ENCODE peak calls at places on chromosomes 11 and 22, in eight cellular contexts. C is activated naive CD4-positive, alpha-beta T cell; L is Jurkat, Clone E6-1; Z is HS-5; R is stimulated activated naive CD8-positive, alpha-beta T cell treated with anti-CD3 and anti-CD28 coated beads, Interleukin-15, Interleukin-2, amounts not matched to agents 100 U/mL and 50 U/mL, for 24 hours; X is mesendoderm; O is effector CD4-positive, alpha-beta T cell; G is neural progenitor cell. J is an unnamed sample.

GRCh38 chr11:115580927-115581680 is 76.9 kb upstream of the CADM1 start:
- DNase-seq in X (peak; percentile 85), G (no peak), R (no peak), O (no peak), L (no peak), C (no peak), Z (no peak), J (peak; percentile 49)

GRCh38 chr11:66607126-66607834 is 9.2 kb upstream of the RBM14 start:
- DNase-seq in X (no peak), O (no peak), L (no peak), Z (peak; percentile 15), R (no peak), G (no peak), C (no peak), J (no peak)

GRCh38 chr11:95625164-95626017 is 164.2 kb downstream of the FAM76B start:
- DNase-seq in Z (no peak), X (no peak), O (no peak), C (no peak), G (no peak), R (no peak), L (no peak), J (no peak)

GRCh38 chr11:7635137-7635536 is 38.2 kb downstream of the CYB5R2 start:
- DNase-seq in L (no peak), C (no peak), X (no peak), O (no peak), G (no peak), Z (no peak), R (no peak), J (no peak)

GRCh38 chr22:35842954-35843353 is 125.3 kb downstream of the APOL5 start:
- DNase-seq in L (no peak), O (no peak), Z (no peak), G (peak; percentile 57), R (no peak), X (peak; percentile 71), C (no peak), J (peak; percentile 45)

GRCh38 chr11:73178681-73179080 is 36.6 kb upstream of the FCHSD2 start:
- DNase-seq in R (no peak), C (no peak), L (no peak), Z (no peak), X (no peak), G (no peak), O (no peak), J (no peak)

GRCh38 chr22:46362934-46363515 is 27.5 kb downstream of the TRMU start:
- DNase-seq in X (no peak), C (no peak), R (no peak), O (no peak), L (no peak), Z (no peak), G (no peak), J (no peak)

GRCh38 chr11:19561011-19561410 is 151.6 kb upstream of the NAV2 start:
- DNase-seq in L (no peak), O (no peak), R (no peak), C (no peak), X (no peak), G (no peak), Z (no peak), J (no peak)

GRCh38 chr11:120179071-120179672 is 31.7 kb upstream of the OAF start:
- DNase-seq in X (no peak), G (no peak), C (no peak), L (no peak), R (no peak), O (no peak), Z (no peak), J (no peak)

GRCh38 chr11:63906585-63906984 is 10.4 kb downstream of the RCOR2 start:
- DNase-seq in L (no peak), Z (no peak), C (peak; percentile 42), O (peak; percentile 55), R (peak; percentile 65), G (peak; percentile 52), X (peak; percentile 43), J (peak; percentile 45)

GRCh38 chr22:38872831-38873248 is 824 bp upstream of the CBX6 start:
- DNase-seq in O (no peak), C (no peak), Z (no peak), G (peak; percentile 75), R (peak; percentile 26), L (no peak), X (peak; percentile 51), J (peak; percentile 70)

GRCh38 chr11:106988151-106988806 is 30.0 kb downstream of the GUCY1A2 start:
- DNase-seq in O (no peak), C (no peak), R (no peak), L (no peak), Z (peak; percentile 87), G (no peak), X (no peak), J (peak; percentile 10)

GRCh38 chr11:48172818-48173609 is 43.6 kb upstream of the OR4B1 start:
- DNase-seq in R (peak; percentile 74), X (peak; percentile 82), O (peak; percentile 45), C (peak; percentile 46), Z (no peak), G (peak; percentile 76), L (peak; percentile 42), J (peak; percentile 72)

GRCh38 chr22:24067587-24068376 is 56.7 kb downstream of the CABIN1 start:
- DNase-seq in Z (no peak), R (no peak), L (no peak), C (no peak), O (no peak), X (no peak), G (no peak), J (no peak)

GRCh38 chr22:24108073-24108472 is 73.2 kb upstream of the SUSD2 start:
- DNase-seq in G (peak; percentile 65), C (no peak), R (no peak), X (peak; percentile 54), L (no peak), O (no peak), Z (no peak), J (peak; percentile 16)

GRCh38 chr11:94897330-94897768 is 76.0 kb downstream of the CWC15 start:
- DNase-seq in G (peak; percentile 56), C (no peak), R (peak; percentile 44), X (peak; percentile 56), O (no peak), L (peak; percentile 41), Z (no peak), J (peak; percentile 54)

GRCh38 chr11:20031155-20032001 is 128.9 kb downstream of the DBX1 start:
- DNase-seq in X (peak; percentile 93), R (no peak), O (no peak), L (no peak), Z (peak; percentile 55), G (peak; percentile 37), C (no peak), J (no peak)

GRCh38 chr22:44972363-44973083 is 37.3 kb downstream of the PHF21B start:
- DNase-seq in X (no peak), O (no peak), Z (no peak), G (no peak), R (peak; percentile 14), L (no peak), C (no peak), J (no peak)

GRCh38 chr11:20353829-20354434 is 9.6 kb upstream of the HTATIP2 start:
- DNase-seq in L (peak; percentile 23), O (no peak), C (no peak), R (peak; percentile 35), G (peak; percentile 75), X (peak; percentile 37), Z (no peak), J (peak; percentile 46)

GRCh38 chr11:122154227-122154626 is 38.2 kb upstream of the BLID start:
- DNase-seq in Z (no peak), O (no peak), C (no peak), L (no peak), R (no peak), X (no peak), G (no peak), J (no peak)

GRCh38 chr11:296976-297665 is 2.2 kb downstream of the IFITM5 start:
- DNase-seq in Z (no peak), C (no peak), R (no peak), O (no peak), X (no peak), L (no peak), G (no peak), J (no peak)

GRCh38 chr22:38953577-38954413 is 3.6 kb upstream of the APOBEC3A start:
- DNase-seq in Z (no peak), L (no peak), O (no peak), C (no peak), R (peak; percentile 71), G (no peak), X (no peak), J (no peak)

GRCh38 chr11:10829139-10829538 is 20.4 kb upstream of the EIF4G2 start:
- DNase-seq in X (no peak), L (no peak), R (no peak), G (no peak), O (no peak), C (no peak), Z (no peak), J (no peak)

GRCh38 chr11:130533871-130534270 is 85.4 kb downstream of the ADAMTS15 start:
- DNase-seq in C (no peak), G (no peak), Z (no peak), X (no peak), R (no peak), O (no peak), L (no peak), J (no peak)

GRCh38 chr11:113278481-113278880 is 35.9 kb upstream of the TTC12 start:
- DNase-seq in G (no peak), C (no peak), R (no peak), L (no peak), Z (no peak), X (no peak), O (no peak), J (no peak)

GRCh38 chr22:20490183-20490940 is 5.2 kb downstream of the KLHL22 start:
- DNase-seq in C (no peak), Z (no peak), L (no peak), X (no peak), O (no peak), G (no peak), R (no peak), J (no peak)

GRCh38 chr11:78000193-78000592 is 5.7 kb upstream of the INTS4 start:
- DNase-seq in L (peak; percentile 64), X (peak; percentile 95), R (peak; percentile 37), Z (peak; percentile 36), G (peak; percentile 66), O (peak; percentile 19), C (peak; percentile 2), J (peak; percentile 65)

GRCh38 chr11:115765803-115766239 is 261.6 kb upstream of the CADM1 start:
- DNase-seq in L (peak; percentile 7), C (no peak), R (no peak), Z (no peak), G (no peak), O (no peak), X (no peak), J (no peak)

GRCh38 chr11:74672332-74672955 is 58.8 kb downstream of the CHRDL2 start:
- DNase-seq in C (no peak), X (no peak), G (no peak), Z (no peak), R (no peak), L (no peak), O (no peak), J (no peak)

GRCh38 chr11:12863605-12864121 is 145.5 kb upstream of the RASSF10 start:
- DNase-seq in X (peak; percentile 48), G (peak; percentile 55), Z (no peak), L (no peak), R (no peak), O (no peak), C (no peak), J (no peak)

GRCh38 chr22:36334081-36334831 is 53.5 kb downstream of the MYH9 start:
- DNase-seq in G (peak; percentile 45), Z (no peak), X (peak; percentile 78), O (no peak), L (no peak), R (peak; percentile 59), C (no peak), J (no peak)

GRCh38 chr11:116948375-116948774 is 111.0 kb upstream of the APOA1 start:
- DNase-seq in C (no peak), G (no peak), L (no peak), O (no peak), X (no peak), R (no peak), Z (peak; percentile 29), J (no peak)

GRCh38 chr22:21038405-21038804 is 6.0 kb upstream of the SLC7A4 start:
- DNase-seq in O (no peak), Z (no peak), G (no peak), L (no peak), X (no peak), C (no peak), R (no peak), J (no peak)

GRCh38 chr11:92141159-92141558 is 83.5 kb upstream of the FAT3 start:
- DNase-seq in Z (no peak), O (no peak), L (no peak), C (no peak), G (no peak), R (no peak), X (no peak), J (no peak)

J was measured in WERI-Rb-1.